ENCODE peak calls at places on chromosomes 11 and 22, in ten cellular contexts. J is heart right ventricle; P is CD8-positive, alpha-beta T cell; S is dorsolateral prefrontal cortex; H is mesendoderm; X is HCT116; O is colonic mucosa; G is A549; Y is fibroblast of pulmonary artery; L is fibroblast of mammary gland. Q is an unnamed sample.

GRCh38 chr11:69122642-69123431 is 32.9 kb upstream of the SMIM38 start:
- DNase-seq in J (peak; percentile 66), P (peak; percentile 8), S (peak; percentile 22), H (peak; percentile 98), X (peak; percentile 92), O (peak; percentile 92), G (peak; percentile 99), Y (peak; percentile 62), L (peak; percentile 31), Q (no peak)

GRCh38 chr22:23704829-23705228 is 14.0 kb downstream of the RGL4 start:
- DNase-seq in J (no peak), P (no peak), S (no peak), H (no peak), X (no peak), O (no peak), G (no peak), Y (no peak), L (no peak), Q (peak; percentile 59)

GRCh38 chr11:109077340-109077927 is 344.6 kb upstream of the C11orf87 start:
- DNase-seq in J (no peak), P (no peak), S (no peak), H (peak; percentile 11), X (no peak), O (no peak), G (no peak), Y (no peak), L (no peak), Q (peak; percentile 52)

GRCh38 chr11:69367211-69367964 is 73.4 kb downstream of the MYEOV start:
- DNase-seq in J (peak; percentile 1), P (no peak), S (no peak), H (no peak), X (no peak), O (no peak), G (no peak), Y (no peak), L (peak; percentile 33), Q (no peak)

GRCh38 chr11:15710593-15711260 is 596.0 kb downstream of the INSC start:
- DNase-seq in J (no peak), P (no peak), S (no peak), H (peak; percentile 12), X (no peak), O (no peak), G (no peak), Y (no peak), L (no peak), Q (no peak)

GRCh38 chr11:83222499-83222898 is 29.0 kb downstream of the ANKRD42 start:
- DNase-seq in J (no peak), P (no peak), S (no peak), H (no peak), X (no peak), O (no peak), G (no peak), Y (no peak), L (no peak), Q (no peak)

GRCh38 chr11:78840190-78840589 is 265.5 kb upstream of the NARS2 start:
- DNase-seq in J (no peak), P (no peak), S (no peak), H (no peak), X (no peak), O (no peak), G (no peak), Y (peak; percentile 29), L (peak; percentile 91), Q (no peak)

GRCh38 chr11:60810583-60810982 is 25.4 kb downstream of the MS4A10 start:
- DNase-seq in J (no peak), P (no peak), S (no peak), H (no peak), X (no peak), O (peak; percentile 55), G (no peak), Y (no peak), L (no peak), Q (peak; percentile 18)

GRCh38 chr22:27859336-27859735 is 57.8 kb upstream of the MN1 start:
- DNase-seq in J (no peak), P (no peak), S (no peak), H (no peak), X (no peak), O (no peak), G (no peak), Y (no peak), L (no peak), Q (no peak)

GRCh38 chr22:19109198-19110063 is 12.8 kb downstream of the DGCR2 start:
- DNase-seq in J (no peak), P (peak; percentile 34), S (no peak), H (no peak), X (no peak), O (no peak), G (peak; percentile 22), Y (peak; percentile 90), L (peak; percentile 67), Q (peak; percentile 90)
- H3K4me3 ChIP-seq in J (no peak overlapping the region), P (peak overlapping the region; percentile 54), S (no peak overlapping the region), H (no peak overlapping the region), X (no peak overlapping the region), O (no peak overlapping the region), G (no peak overlapping the region), Y (no peak overlapping the region), L (no peak overlapping the region), Q (peak overlapping the region; percentile 21)

GRCh38 chr11:48019597-48019996 is 39.2 kb downstream of the PTPRJ start:
- DNase-seq in J (no peak), P (no peak), S (no peak), H (no peak), X (no peak), O (no peak), G (no peak), Y (no peak), L (no peak), Q (no peak)

GRCh38 chr11:48017105-48017874 is 36.9 kb downstream of the PTPRJ start:
- DNase-seq in J (no peak), P (no peak), S (no peak), H (no peak), X (no peak), O (no peak), G (no peak), Y (no peak), L (no peak), Q (no peak)

GRCh38 chr11:48018561-48019229 is 38.3 kb downstream of the PTPRJ start:
- DNase-seq in J (no peak), P (no peak), S (no peak), H (peak; percentile 71), X (no peak), O (no peak), G (no peak), Y (no peak), L (no peak), Q (no peak)

GRCh38 chr11:48020092-48020755 is 39.9 kb downstream of the PTPRJ start:
- DNase-seq in J (no peak), P (no peak), S (no peak), H (no peak), X (no peak), O (peak; percentile 64), G (no peak), Y (no peak), L (no peak), Q (no peak)

GRCh38 chr11:48019230-48019584 is 38.8 kb downstream of the PTPRJ start:
- DNase-seq in J (no peak), P (no peak), S (no peak), H (peak; percentile 54), X (no peak), O (no peak), G (no peak), Y (peak; percentile 31), L (no peak), Q (no peak)
- H3K4me3 ChIP-seq in J (no peak overlapping the region), P (no peak overlapping the region), S (no peak overlapping the region), H (no peak overlapping the region), X (no peak overlapping the region), O (no peak overlapping the region), G (no peak overlapping the region), Y (no peak overlapping the region), L (no peak overlapping the region), Q (no peak overlapping the region)

GRCh38 chr11:118265954-118266353 is 1.9 kb upstream of the MPZL2 start:
- DNase-seq in J (peak; percentile 24), P (no peak), S (no peak), H (no peak), X (no peak), O (peak; percentile 89), G (no peak), Y (no peak), L (no peak), Q (no peak)

GRCh38 chr11:118260353-118260752 is 3.7 kb downstream of the MPZL2 start:
- DNase-seq in J (no peak), P (no peak), S (no peak), H (no peak), X (no peak), O (peak; percentile 16), G (no peak), Y (no peak), L (no peak), Q (peak; percentile 42)

GRCh38 chr11:118263694-118264567 is at the start of gene MPZL2:
- DNase-seq in J (peak; percentile 23), P (no peak), S (no peak), H (peak; percentile 57), X (peak; percentile 65), O (peak; percentile 90), G (no peak), Y (no peak), L (no peak), Q (no peak)

GRCh38 chr11:118264568-118265470 is 722 bp upstream of the MPZL2 start:
- DNase-seq in J (no peak), P (no peak), S (no peak), H (no peak), X (no peak), O (peak; percentile 19), G (no peak), Y (no peak), L (no peak), Q (no peak)

DNA sequence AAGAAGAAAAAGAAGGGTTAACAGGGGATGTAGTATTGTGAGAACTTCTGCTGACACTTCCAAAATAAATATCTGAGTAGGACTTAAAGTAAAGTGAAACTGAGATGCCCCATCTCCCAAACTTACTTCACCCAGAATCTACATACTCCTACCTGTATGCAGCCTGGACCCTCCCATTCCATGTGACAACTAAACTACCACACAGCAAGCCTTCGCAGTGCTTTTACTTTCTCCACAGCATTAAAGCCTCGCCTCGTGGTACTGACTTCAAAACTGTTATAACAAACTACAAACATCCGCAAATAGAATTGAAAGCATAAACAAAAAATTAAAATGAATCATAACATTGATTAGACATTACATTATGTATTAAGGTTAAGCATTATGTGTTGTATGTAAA is 988 bp downstream of the MPZL2 start:
- DNase-seq in J (no peak), P (no peak), S (no peak), H (no peak), X (no peak), O (peak; percentile 54), G (no peak), Y (no peak), L (no peak), Q (no peak)
- H3K4me3 ChIP-seq in J (no peak overlapping the region), P (no peak overlapping the region), S (no peak overlapping the region), H (no peak overlapping the region), X (peak overlapping the region; percentile 64), O (peak overlapping the region; percentile 40), G (no peak overlapping the region), Y (no peak overlapping the region), L (no peak overlapping the region), Q (no peak overlapping the region)

GRCh38 chr11:73445980-73446379 is 69.8 kb downstream of the RELT start:
- DNase-seq in J (no peak), P (no peak), S (no peak), H (no peak), X (no peak), O (no peak), G (no peak), Y (no peak), L (no peak), Q (no peak)

GRCh38 chr11:73452726-73453125 is 76.5 kb downstream of the RELT start:
- DNase-seq in J (no peak), P (no peak), S (no peak), H (no peak), X (no peak), O (no peak), G (no peak), Y (no peak), L (no peak), Q (no peak)

GRCh38 chr11:73446766-73447165 is 70.6 kb downstream of the RELT start:
- DNase-seq in J (no peak), P (no peak), S (no peak), H (no peak), X (no peak), O (no peak), G (no peak), Y (no peak), L (no peak), Q (no peak)
- H3K4me3 ChIP-seq in J (no peak overlapping the region), P (no peak overlapping the region), S (no peak overlapping the region), H (no peak overlapping the region), X (no peak overlapping the region), O (no peak overlapping the region), G (no peak overlapping the region), Y (no peak overlapping the region), L (no peak overlapping the region), Q (no peak overlapping the region)

Q was measured in Jurkat, Clone E6-1.